ENCODE peak calls at places on chromosome 5, in ten cellular contexts. U is lower lobe of right lung, D is PC-9, H is sigmoid colon, F is dorsolateral prefrontal cortex, O is right atrium auricular region, B is cardiac muscle cell, V is heart right ventricle, P is Panc1, G is pancreas. K is an unnamed sample. For H3K27me3, the result is how much of the 10 kb centered on the place peaks cover.

GRCh38 chr5:174790906-174791305 is 66.5 kb downstream of the MSX2 start:
- DNase-seq in O (no peak), D (no peak), P (no peak), G (no peak), V (no peak), F (no peak), B (peak), H (no peak), U (no peak), K (no peak)

GRCh38 chr5:45089870-45090269 is 281.1 kb downstream of the MRPS30 start:
- DNase-seq in O (no peak), F (no peak), B (no peak), U (no peak), V (no peak), G (no peak), P (no peak), H (no peak), D (no peak), K (no peak)

GRCh38 chr5:177405312-177405711 is 4.1 kb downstream of the F12 start:
- DNase-seq in V (no peak), B (no peak), G (no peak), F (no peak), H (no peak), U (no peak), P (no peak), O (no peak), D (no peak), K (no peak)

GRCh38 chr5:134567651-134568338 is 42.3 kb downstream of the JADE2 start:
- DNase-seq in V (no peak), G (no peak), O (peak), D (peak), H (peak), B (no peak), P (no peak), U (peak), F (no peak), K (no peak)

GRCh38 chr5:33549982-33550567 is 109.3 kb downstream of the TARS1 start:
- DNase-seq in P (no peak), G (no peak), U (no peak), F (no peak), D (no peak), H (no peak), O (no peak), V (no peak), B (no peak), K (no peak)

GRCh38 chr5:89203611-89204010 is 320.6 kb upstream of the MEF2C start:
- DNase-seq in P (no peak), U (no peak), B (no peak), F (no peak), G (no peak), O (no peak), D (no peak), H (no peak), V (no peak), K (no peak)

GRCh38 chr5:175609504-175609903 is 48.4 kb upstream of the HRH2 start:
- DNase-seq in H (no peak), P (no peak), O (no peak), G (no peak), U (no peak), F (no peak), B (no peak), D (no peak), V (no peak), K (no peak)

GRCh38 chr5:83368835-83369234 is 102.7 kb upstream of the VCAN start:
- DNase-seq in P (no peak), G (no peak), V (no peak), O (no peak), F (no peak), B (no peak), H (no peak), D (no peak), U (no peak), K (peak)

GRCh38 chr5:3607541-3608147 is 12.0 kb downstream of the IRX1 start:
- DNase-seq in O (no peak), P (no peak), H (no peak), U (no peak), V (no peak), B (no peak), D (no peak), G (no peak), F (no peak), K (no peak)

GRCh38 chr5:145619806-145620205 is 215.3 kb downstream of the PRELID2 start:
- DNase-seq in D (no peak), G (no peak), V (no peak), F (no peak), P (no peak), B (no peak), H (no peak), O (no peak), U (no peak), K (no peak)

GRCh38 chr5:88544131-88544530 is 275.5 kb upstream of the TMEM161B start:
- DNase-seq in D (no peak), O (no peak), P (no peak), F (no peak), G (no peak), V (no peak), U (no peak), H (no peak), B (no peak), K (no peak)

GRCh38 chr5:95027151-95027721 is 257.7 kb downstream of the MCTP1 start:
- DNase-seq in D (no peak), U (no peak), H (no peak), G (no peak), B (peak), O (no peak), F (no peak), V (no peak), P (no peak), K (no peak)

GRCh38 chr5:65341835-65342234 is 139.9 kb downstream of the ADAMTS6 start:
- DNase-seq in B (no peak), V (no peak), U (no peak), O (no peak), D (no peak), G (no peak), P (no peak), F (no peak), H (no peak), K (no peak)

GRCh38 chr5:135913713-135914626 is 18.3 kb upstream of the IL9 start:
- DNase-seq in B (no peak), G (no peak), F (no peak), U (no peak), P (no peak), D (no peak), O (no peak), V (no peak), H (no peak), K (no peak)

GRCh38 chr5:148739524-148739923 is 85.2 kb upstream of the HTR4 start:
- DNase-seq in U (no peak), B (no peak), P (no peak), G (no peak), H (no peak), D (no peak), V (no peak), O (no peak), F (no peak), K (no peak)

GRCh38 chr5:36041537-36041845 is 25.2 kb downstream of the UGT3A2 start:
- DNase-seq in U (no peak), P (no peak), O (no peak), F (no peak), G (no peak), D (no peak), H (no peak), B (peak), V (no peak), K (no peak)

GRCh38 chr5:56812110-56812509 is 3.2 kb upstream of the MAP3K1 start:
- DNase-seq in H (no peak), P (no peak), F (no peak), D (no peak), B (no peak), G (no peak), O (no peak), V (no peak), U (no peak), K (no peak)

GRCh38 chr5:8842906-8843590 is 702.8 kb downstream of the SEMA5A start:
- DNase-seq in V (no peak), U (no peak), P (no peak), B (no peak), D (no peak), O (no peak), G (no peak), H (no peak), F (peak), K (no peak)

GRCh38 chr5:29089591-29090141 is 2051.3 kb upstream of the CDH9 start:
- DNase-seq in V (no peak), P (no peak), G (no peak), F (no peak), H (no peak), D (no peak), O (no peak), B (no peak), U (no peak), K (no peak)

GRCh38 chr5:55172937-55173695 is at the start of gene CDC20B:
- DNase-seq in H (peak), D (peak), G (peak), U (peak), P (no peak), O (no peak), V (peak), B (peak), F (peak), K (peak)

GRCh38 chr5:141330299-141331080 is at the start of gene PCDHGA1:
- DNase-seq in G (no peak), P (no peak), H (no peak), F (no peak), U (no peak), B (no peak), O (no peak), D (peak), V (no peak), K (no peak)

GRCh38 chr5:171762841-171763408 is 22.7 kb upstream of the SMIM23 start:
- DNase-seq in G (no peak), H (no peak), F (no peak), V (no peak), P (no peak), O (no peak), D (no peak), B (no peak), U (no peak), K (no peak)

GRCh38 chr5:151191661-151192060 is 32.2 kb downstream of the CCDC69 start:
- DNase-seq in F (no peak), V (no peak), P (no peak), B (no peak), O (peak), D (no peak), G (no peak), H (no peak), U (no peak), K (no peak)

GRCh38 chr5:109740329-109740728 is 50.6 kb downstream of the MAN2A1 start:
- DNase-seq in V (no peak), B (peak), P (no peak), U (no peak), F (no peak), G (no peak), O (no peak), D (peak), H (no peak), K (peak)

GRCh38 chr5:160390787-160391696 is 8.8 kb downstream of the FAM200C start:
- DNase-seq in U (no peak), D (no peak), P (no peak), F (no peak), V (no peak), B (peak), G (no peak), H (no peak), O (no peak), K (no peak)

GRCh38 chr5:91049800-91050199 is 333.3 kb downstream of the ARRDC3 start:
- DNase-seq in U (no peak), D (no peak), V (no peak), F (no peak), H (no peak), P (no peak), G (no peak), B (no peak), O (no peak), K (no peak)

GRCh38 chr5:177529247-177529901 is 12.6 kb upstream of the DDX41 start:
- DNase-seq in B (no peak), P (no peak), G (no peak), O (no peak), F (no peak), U (no peak), D (no peak), H (peak), V (no peak), K (no peak)

GRCh38 chr5:82046268-82046621 is 74.4 kb downstream of the ATG10 start:
- DNase-seq in O (no peak), B (no peak), D (no peak), G (no peak), U (no peak), F (no peak), P (no peak), V (no peak), H (no peak), K (no peak)

GRCh38 chr5:171207256-171207866 is 101.7 kb upstream of the TLX3 start:
- DNase-seq in G (no peak), B (peak), O (no peak), H (no peak), V (no peak), F (no peak), U (no peak), P (peak), D (peak), K (peak)

GRCh38 chr5:142235050-142235797 is 89.6 kb downstream of the SPRY4 start:
- DNase-seq in U (no peak), O (no peak), F (no peak), G (no peak), D (peak), B (no peak), P (no peak), H (no peak), V (no peak), K (no peak)

GRCh38 chr5:114099161-114099560 is 262.7 kb upstream of the KCNN2 start:
- DNase-seq in F (no peak), O (no peak), V (no peak), G (no peak), P (no peak), D (no peak), B (no peak), H (no peak), U (no peak), K (no peak)

GRCh38 chr5:114097570-114097969 is 264.3 kb upstream of the KCNN2 start:
- DNase-seq in F (no peak), H (no peak), G (no peak), V (no peak), U (no peak), D (no peak), P (no peak), O (no peak), B (no peak), K (no peak)

GRCh38 chr5:114101153-114101552 is 260.7 kb upstream of the KCNN2 start:
- DNase-seq in D (no peak), U (no peak), P (no peak), O (no peak), H (no peak), G (peak), V (no peak), B (peak), F (no peak), K (no peak)
- TF ChIP-seq CTCF in D (peak), U (peak), P (peak), O (peak), H (peak), G (peak), V (peak), B (peak), F (peak), K (peak)

GRCh38 chr5:153400931-153401330 is 89.5 kb upstream of the GRIA1 start:
- DNase-seq in P (no peak), H (no peak), B (no peak), D (no peak), G (no peak), U (no peak), F (no peak), O (no peak), V (no peak), K (no peak)
- H3K4me3 ChIP-seq in P (no peak), H (no peak), B (no peak), D (no peak), G (no peak), U (no peak), F (no peak), O (no peak), V (no peak), K (no peak)

GRCh38 chr5:1885777-1886633 is 3.3 kb upstream of the IRX4 start:
- DNase-seq in G (no peak), F (no peak), D (no peak), V (no peak), U (peak), H (no peak), O (no peak), B (no peak), P (no peak), K (no peak)

GRCh38 chr5:1888541-1889251 is 6.0 kb upstream of the IRX4 start:
- DNase-seq in B (no peak), V (no peak), U (peak), P (no peak), G (no peak), F (no peak), H (no peak), D (no peak), O (no peak), K (no peak)

GRCh38 chr5:1889321-1890065 is 6.8 kb upstream of the IRX4 start:
- DNase-seq in U (peak), P (no peak), H (no peak), O (no peak), V (no peak), F (no peak), D (no peak), B (no peak), G (no peak), K (no peak)

GRCh38 chr5:1886634-1887399 is 4.1 kb upstream of the IRX4 start:
- DNase-seq in B (peak), O (no peak), H (no peak), D (no peak), F (no peak), V (peak), U (peak), P (no peak), G (no peak), K (no peak)

GRCh38 chr5:1887400-1888360 is 5.0 kb upstream of the IRX4 start:
- DNase-seq in D (no peak), V (no peak), H (no peak), F (no peak), U (peak), G (no peak), B (peak), P (no peak), O (no peak), K (no peak)
- H3K27me3 ChIP-seq in D (half or more), V (half or more), H (half or more), F (half or more), U (half or more), G (under half), B (half or more), P (under half), O (under half), K (under half)

GRCh38 chr5:77518304-77518703 is 26.2 kb upstream of the WDR41 start:
- DNase-seq in F (no peak), V (no peak), G (no peak), B (peak), H (no peak), O (no peak), D (no peak), P (no peak), U (no peak), K (no peak)
- TF ChIP-seq CTCF in F (peak), V (peak), G (no peak), B (no peak), H (no peak), O (no peak), D (peak), P (peak), U (no peak), K (peak)

GRCh38 chr5:116626272-116626723 is 51.7 kb upstream of the SEMA6A start:
- DNase-seq in D (no peak), H (peak), B (no peak), V (peak), F (peak), P (no peak), O (peak), U (no peak), G (peak), K (no peak)
- H3K4me3 ChIP-seq in D (no peak), H (peak), B (no peak), V (peak), F (no peak), P (no peak), O (no peak), U (peak), G (no peak), K (no peak)

K was measured in GM06990.